ENCODE peak calls at places on chromosomes 2 and 18, in eight cellular contexts. F is fibroblast of the aortic adventitia; Q is WTC11; N is tibial artery; L is B cell; C is GM10248; W is CD8-positive, alpha-beta T cell; M is BE2C. J is an unnamed sample.

GRCh38 chr2:135926605-135927004 is 50.4 kb upstream of the MCM6 start:
- DNase-seq in W (no peak), M (no peak), Q (no peak), N (no peak), F (no peak), C (no peak), L (no peak), J (no peak)

GRCh38 chr2:10238991-10239485 is 63.7 kb upstream of the HPCAL1 start:
- DNase-seq in L (no peak), N (no peak), F (no peak), M (no peak), W (no peak), Q (peak), C (no peak), J (no peak)

GRCh38 chr18:52237551-52237950 is 102.4 kb upstream of the DCC start:
- DNase-seq in C (no peak), W (no peak), F (no peak), Q (no peak), M (no peak), N (no peak), L (no peak), J (no peak)

GRCh38 chr18:44452346-44452745 is 228.3 kb upstream of the SETBP1 start:
- DNase-seq in F (peak), W (no peak), N (no peak), L (no peak), M (no peak), Q (no peak), C (no peak), J (no peak)

GRCh38 chr2:111977240-111977639 is 77.8 kb upstream of the TMEM87B start:
- DNase-seq in N (no peak), M (no peak), Q (no peak), F (no peak), L (no peak), W (no peak), C (no peak), J (no peak)

GRCh38 chr2:68505603-68506159 is 38.3 kb downstream of the APLF start:
- DNase-seq in N (no peak), L (no peak), W (no peak), M (no peak), C (no peak), Q (no peak), F (no peak), J (no peak)

GRCh38 chr2:110173523-110173922 is 31.3 kb downstream of the NPHP1 start:
- DNase-seq in W (no peak), M (no peak), Q (no peak), C (no peak), L (no peak), N (no peak), F (peak), J (no peak)

GRCh38 chr2:229810786-229811185 is 96.4 kb upstream of the DNER start:
- DNase-seq in C (no peak), L (no peak), W (no peak), N (no peak), F (peak), M (no peak), Q (no peak), J (no peak)

GRCh38 chr2:60706021-60706420 is 50.0 kb upstream of the PAPOLG start:
- DNase-seq in W (no peak), L (no peak), N (no peak), C (no peak), Q (no peak), M (no peak), F (peak), J (no peak)

GRCh38 chr18:76658627-76659026 is 163.6 kb upstream of the ZNF516 start:
- DNase-seq in F (no peak), C (peak), W (no peak), N (no peak), L (no peak), M (peak), Q (peak), J (peak)

GRCh38 chr2:27369471-27370025 is 590 bp downstream of the EIF2B4 start:
- DNase-seq in W (no peak), N (peak), Q (peak), F (peak), L (no peak), M (no peak), C (no peak), J (no peak)

GRCh38 chr2:155372969-155373368 is 674.5 kb downstream of the KCNJ3 start:
- DNase-seq in L (no peak), Q (no peak), F (peak), N (no peak), M (no peak), C (no peak), W (no peak), J (no peak)

GRCh38 chr2:187148059-187148714 is 299.2 kb upstream of the ZSWIM2 start:
- DNase-seq in L (no peak), C (no peak), Q (no peak), M (no peak), N (no peak), W (no peak), F (no peak), J (no peak)

GRCh38 chr2:214881647-214882205 is 72.2 kb upstream of the BARD1 start:
- DNase-seq in F (peak), Q (no peak), N (no peak), W (no peak), L (no peak), M (no peak), C (no peak), J (no peak)

GRCh38 chr2:138846216-138846821 is 66.1 kb upstream of the NXPH2 start:
- DNase-seq in L (no peak), C (peak), N (no peak), F (peak), Q (no peak), M (no peak), W (no peak), J (peak)

GRCh38 chr2:38406597-38407110 is 29.6 kb upstream of the ATL2 start:
- DNase-seq in F (peak), M (no peak), W (no peak), L (no peak), C (no peak), Q (no peak), N (no peak), J (no peak)

GRCh38 chr18:31711365-31712035 is 27.1 kb upstream of the B4GALT6 start:
- DNase-seq in N (no peak), Q (no peak), F (peak), M (no peak), C (no peak), W (no peak), L (no peak), J (no peak)

GRCh38 chr18:49819768-49820662 is 6.7 kb upstream of the ACAA2 start:
- DNase-seq in M (no peak), Q (no peak), C (no peak), N (no peak), L (no peak), F (no peak), W (peak), J (no peak)

GRCh38 chr2:61949458-61950107 is 44.1 kb downstream of the COMMD1 start:
- DNase-seq in N (no peak), F (no peak), W (no peak), L (no peak), C (no peak), Q (no peak), M (no peak), J (no peak)

GRCh38 chr2:30232027-30232800 is 880 bp downstream of the LBH start:
- DNase-seq in N (peak), F (peak), M (peak), L (peak), W (peak), C (peak), Q (peak), J (peak)

GRCh38 chr2:118375907-118376306 is 287.6 kb downstream of the INSIG2 start:
- DNase-seq in C (no peak), W (no peak), N (no peak), Q (no peak), F (no peak), M (no peak), L (no peak), J (no peak)

GRCh38 chr2:12605936-12606335 is 110.8 kb upstream of the TRIB2 start:
- DNase-seq in C (no peak), F (peak), L (no peak), W (no peak), Q (no peak), N (no peak), M (no peak), J (no peak)

GRCh38 chr2:67564076-67564475 is 166.9 kb downstream of the ETAA1 start:
- DNase-seq in N (no peak), L (no peak), F (peak), W (no peak), Q (no peak), C (no peak), M (no peak), J (no peak)

GRCh38 chr18:52570975-52571374 is 231.0 kb downstream of the DCC start:
- DNase-seq in L (no peak), N (no peak), F (no peak), M (no peak), C (no peak), W (no peak), Q (no peak), J (no peak)

GRCh38 chr2:209721497-209721896 is 50.1 kb upstream of the UNC80 start:
- DNase-seq in Q (no peak), N (no peak), C (no peak), W (no peak), M (no peak), F (peak), L (no peak), J (no peak)

GRCh38 chr18:79784071-79784913 is 13.4 kb upstream of the KCNG2 start:
- DNase-seq in W (no peak), L (no peak), F (no peak), M (no peak), N (no peak), C (no peak), Q (no peak), J (no peak)

GRCh38 chr2:24912523-24912922 is 7.5 kb downstream of the ADCY3 start:
- DNase-seq in W (no peak), M (no peak), Q (no peak), C (no peak), L (no peak), F (no peak), N (no peak), J (no peak)

GRCh38 chr2:62475172-62476011 is 30.6 kb downstream of the TMEM17 start:
- DNase-seq in F (no peak), L (no peak), N (no peak), C (no peak), W (no peak), M (no peak), Q (no peak), J (peak)

GRCh38 chr2:204325468-204325867 is 219.8 kb upstream of the PARD3B start:
- DNase-seq in C (peak), Q (peak), W (peak), L (peak), M (peak), N (peak), F (peak), J (peak)

GRCh38 chr2:100422320-100422719 is 4.9 kb upstream of the CHST10 start:
- DNase-seq in M (peak), L (no peak), Q (peak), N (no peak), F (peak), C (no peak), W (no peak), J (peak)

GRCh38 chr2:32963941-32964340 is 17.2 kb downstream of the LTBP1 start:
- DNase-seq in Q (no peak), C (no peak), W (no peak), M (no peak), L (no peak), F (peak), N (no peak), J (no peak)

GRCh38 chr2:235848055-235848454 is 320.1 kb downstream of the GBX2 start:
- DNase-seq in M (no peak), L (no peak), C (no peak), Q (peak), W (no peak), N (no peak), F (no peak), J (no peak)

GRCh38 chr2:237475704-237476107 is 11.3 kb upstream of the MLPH start:
- DNase-seq in N (no peak), C (no peak), Q (no peak), F (peak), W (no peak), L (peak), M (no peak), J (no peak)

GRCh38 chr2:33588246-33588645 is 10.9 kb downstream of the FAM98A start:
- DNase-seq in Q (no peak), N (no peak), L (no peak), W (no peak), M (no peak), C (no peak), F (peak), J (no peak)

GRCh38 chr2:30334738-30335426 is 103.5 kb downstream of the LBH start:
- DNase-seq in Q (no peak), L (no peak), N (no peak), M (no peak), C (no peak), W (no peak), F (no peak), J (peak)

GRCh38 chr2:226725096-226725495 is 74.5 kb downstream of the IRS1 start:
- DNase-seq in M (no peak), L (no peak), W (no peak), Q (no peak), C (no peak), N (no peak), F (no peak), J (no peak)

GRCh38 chr2:88600038-88600465 is 27.2 kb downstream of the EIF2AK3 start:
- DNase-seq in C (peak), Q (no peak), W (no peak), L (peak), F (peak), M (peak), N (no peak), J (peak)

GRCh38 chr2:230067990-230068657 is 600 bp downstream of the SLC16A14 start:
- DNase-seq in L (peak), M (peak), C (peak), W (peak), Q (peak), F (peak), N (peak), J (peak)

GRCh38 chr2:65625982-65626381 is 193.6 kb upstream of the SPRED2 start:
- DNase-seq in M (no peak), C (no peak), L (no peak), F (no peak), N (no peak), Q (no peak), W (no peak), J (no peak)
- TF ChIP-seq CTCF in M (no peak), C (no peak), L (no peak), F (no peak), N (no peak), Q (no peak), W (no peak), J (no peak)

DNA sequence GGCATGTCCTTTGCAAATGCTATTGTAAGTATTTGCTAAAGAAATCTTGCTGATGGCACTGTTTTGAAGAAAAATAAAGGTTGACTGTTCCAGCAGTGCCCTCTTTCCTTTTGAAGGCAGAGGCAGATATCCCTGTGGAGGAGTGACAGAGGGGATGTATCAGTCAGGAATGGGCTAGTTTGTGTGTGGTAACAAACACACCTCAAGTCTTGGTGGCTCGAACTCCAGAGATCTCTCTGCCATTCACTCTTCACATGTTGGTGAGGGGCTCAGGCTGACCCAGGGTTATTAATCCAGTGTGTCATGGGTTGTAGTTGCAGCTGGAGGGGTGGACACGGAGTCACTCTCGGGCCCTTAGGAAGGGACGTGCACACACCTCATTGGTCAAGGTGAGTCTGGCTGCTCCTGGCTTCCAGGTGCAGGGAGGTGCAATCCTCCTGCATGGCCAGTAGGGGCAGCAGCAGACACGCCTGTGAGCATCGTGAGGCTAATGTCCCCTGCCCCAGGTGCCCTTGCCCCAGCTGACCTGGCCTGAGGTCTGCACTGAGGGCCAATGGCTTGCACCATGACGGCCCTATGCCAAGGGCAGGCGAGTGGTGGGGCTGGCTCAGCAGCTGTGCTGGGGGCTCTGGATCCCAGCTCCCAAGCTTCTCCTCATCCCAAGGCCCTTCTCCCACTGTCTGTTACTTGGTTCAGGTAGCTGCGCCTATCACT is 146.5 kb downstream of the ASB1 start:
- DNase-seq in F (no peak), N (no peak), M (no peak), C (peak), Q (peak), W (peak), L (peak), J (peak)
- TF ChIP-seq CTCF in F (peak), N (no peak), M (peak), C (peak), Q (peak), W (peak), L (peak), J (peak)

GRCh38 chr2:198465970-198466369 is 661.6 kb downstream of the PLCL1 start:
- DNase-seq in L (no peak), Q (no peak), M (no peak), W (no peak), N (no peak), F (no peak), C (no peak), J (no peak)

GRCh38 chr2:198476007-198476406 is 671.6 kb downstream of the PLCL1 start:
- DNase-seq in M (no peak), L (no peak), W (no peak), F (no peak), C (no peak), N (no peak), Q (no peak), J (no peak)

GRCh38 chr2:198471291-198471690 is 666.9 kb downstream of the PLCL1 start:
- DNase-seq in L (no peak), N (no peak), F (no peak), C (no peak), W (no peak), M (no peak), Q (no peak), J (peak)
- TF ChIP-seq CTCF in L (no peak), N (no peak), F (no peak), C (no peak), W (no peak), M (peak), Q (no peak), J (peak)

GRCh38 chr2:28558421-28558820 is 62.6 kb downstream of the PLB1 start:
- DNase-seq in Q (no peak), M (no peak), L (no peak), N (no peak), C (no peak), W (no peak), F (peak), J (no peak)
- TF ChIP-seq CTCF in Q (no peak), M (peak), L (no peak), N (no peak), C (no peak), W (no peak), F (no peak), J (no peak)

GRCh38 chr2:179447839-179448447 is 183.3 kb upstream of the SESTD1 start:
- DNase-seq in N (no peak), W (no peak), L (no peak), C (no peak), M (no peak), Q (no peak), F (no peak), J (no peak)
- TF ChIP-seq CTCF in N (no peak), W (no peak), L (no peak), C (no peak), M (no peak), Q (no peak), F (no peak), J (peak)

J was measured in neural progenitor cell.